ENCODE peak calls at places on chromosomes 13 and 19, in seven cellular contexts. A is uterus; T is substantia nigra; P is CD4-positive, alpha-beta memory T cell; V is fibroblast of lung; F is A673; Y is HCT116. N is an unnamed sample.

GRCh38 chr19:43639507-43640423 is at the start of gene CADM4:
- DNase-seq in A (peak; percentile 33), T (peak; percentile 38), P (peak; percentile 61), V (no peak), F (peak; percentile 42), Y (no peak), N (no peak)

GRCh38 chr13:36608474-36608873 is 65.3 kb upstream of the SERTM1 start:
- DNase-seq in A (no peak), T (no peak), P (no peak), V (no peak), F (no peak), Y (no peak), N (no peak)

GRCh38 chr13:34277971-34278370 is 460.0 kb downstream of the RFC3 start:
- DNase-seq in A (no peak), T (no peak), P (no peak), V (peak; percentile 20), F (no peak), Y (no peak), N (no peak)

GRCh38 chr13:20738616-20739015 is 35.1 kb downstream of the IL17D start:
- DNase-seq in A (no peak), T (no peak), P (no peak), V (no peak), F (no peak), Y (no peak), N (no peak)

GRCh38 chr13:96089749-96090239 is at the start of gene HS6ST3:
- DNase-seq in A (peak; percentile 18), T (no peak), P (no peak), V (peak; percentile 14), F (peak; percentile 31), Y (peak; percentile 10), N (peak; percentile 16)

GRCh38 chr13:91236942-91237341 is 110.5 kb upstream of the MIR17HG start:
- DNase-seq in A (no peak), T (no peak), P (no peak), V (no peak), F (no peak), Y (no peak), N (no peak)

GRCh38 chr19:49887653-49888477 is 8.8 kb downstream of the IL4I1 start:
- DNase-seq in A (no peak), T (no peak), P (no peak), V (no peak), F (no peak), Y (no peak), N (no peak)

GRCh38 chr19:35109395-35110112 is 6.1 kb upstream of the FXYD3 start:
- DNase-seq in A (no peak), T (peak; percentile 76), P (no peak), V (no peak), F (no peak), Y (peak; percentile 54), N (no peak)

GRCh38 chr19:53877361-53877766 is 4.6 kb upstream of the PRKCG start:
- DNase-seq in A (no peak), T (no peak), P (peak; percentile 60), V (peak; percentile 22), F (no peak), Y (no peak), N (no peak)

GRCh38 chr13:106569233-106570095 is 1.5 kb upstream of the ARGLU1 start:
- DNase-seq in A (no peak), T (no peak), P (no peak), V (no peak), F (no peak), Y (no peak), N (peak; percentile 8)

GRCh38 chr19:5537870-5538269 is 29.9 kb downstream of the TINCR start:
- DNase-seq in A (no peak), T (no peak), P (no peak), V (no peak), F (no peak), Y (no peak), N (no peak)

GRCh38 chr19:35641515-35642151 is at the start of gene ETV2:
- DNase-seq in A (peak; percentile 40), T (no peak), P (no peak), V (peak; percentile 41), F (peak; percentile 62), Y (no peak), N (no peak)

GRCh38 chr19:7998081-7998480 is 7.4 kb downstream of the ELAVL1 start:
- DNase-seq in A (no peak), T (no peak), P (no peak), V (peak; percentile 55), F (no peak), Y (no peak), N (no peak)

GRCh38 chr13:47332149-47332548 is 435.3 kb upstream of the HTR2A start:
- DNase-seq in A (no peak), T (no peak), P (no peak), V (peak; percentile 47), F (no peak), Y (no peak), N (peak; percentile 13)

GRCh38 chr13:98184796-98185195 is 7.7 kb upstream of the RNF113B start:
- DNase-seq in A (no peak), T (no peak), P (no peak), V (peak; percentile 76), F (no peak), Y (no peak), N (no peak)

GRCh38 chr13:110113284-110113764 is 193.6 kb downstream of the COL4A1 start:
- DNase-seq in A (no peak), T (no peak), P (no peak), V (peak; percentile 84), F (no peak), Y (no peak), N (peak; percentile 73)

DNA sequence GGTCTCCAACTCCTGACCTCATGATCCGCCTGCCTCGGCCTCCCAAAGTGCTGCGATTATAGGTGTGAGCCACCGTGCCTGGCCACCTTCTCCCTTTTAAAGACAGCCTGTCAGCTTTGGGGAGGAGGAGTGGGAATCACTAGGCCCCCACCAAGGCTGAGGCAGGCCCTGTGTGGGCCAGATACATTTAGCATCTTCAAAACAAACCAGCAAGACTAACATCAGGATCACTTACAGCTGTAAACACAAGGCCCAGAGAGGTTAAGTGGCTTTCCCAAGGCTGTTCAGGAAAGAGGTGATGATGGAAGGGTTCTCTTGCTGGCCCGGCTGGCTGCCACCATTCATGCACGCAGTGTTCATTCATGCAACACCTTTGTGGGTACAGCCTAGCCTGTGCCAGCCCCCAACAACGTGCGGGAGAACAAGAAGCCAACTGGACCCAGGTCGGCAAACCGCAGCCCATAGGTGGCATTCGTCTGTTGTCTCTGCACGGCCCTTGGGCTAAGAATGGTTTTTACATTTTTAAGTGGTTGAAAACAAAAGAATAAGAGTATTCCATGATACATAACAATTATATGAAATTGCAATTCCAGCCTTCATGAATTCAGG is 23.0 kb downstream of the IER2 start:
- DNase-seq in A (no peak), T (no peak), P (no peak), V (no peak), F (no peak), Y (no peak), N (no peak)
- H3K27ac ChIP-seq in A (peak overlapping the region; percentile 52), T (no peak overlapping the region), P (peak overlapping the region; percentile 53), V (peak overlapping the region; percentile 75), F (peak overlapping the region; percentile 21), Y (peak overlapping the region; percentile 97), N (peak overlapping the region; percentile 11)

GRCh38 chr13:55654243-55654642 is 1486.5 kb upstream of the PRR20A start:
- DNase-seq in A (no peak), T (no peak), P (no peak), V (no peak), F (no peak), Y (no peak), N (no peak)

GRCh38 chr13:55652657-55653056 is 1488.1 kb upstream of the PRR20A start:
- DNase-seq in A (no peak), T (no peak), P (no peak), V (no peak), F (no peak), Y (no peak), N (no peak)

GRCh38 chr13:55653497-55653896 is 1487.2 kb upstream of the PRR20A start:
- DNase-seq in A (no peak), T (no peak), P (no peak), V (no peak), F (peak; percentile 70), Y (no peak), N (no peak)

GRCh38 chr13:55649485-55649884 is 1491.2 kb upstream of the PRR20A start:
- DNase-seq in A (no peak), T (no peak), P (no peak), V (no peak), F (no peak), Y (no peak), N (no peak)
- H3K27ac ChIP-seq in A (no peak overlapping the region), T (no peak overlapping the region), P (no peak overlapping the region), V (no peak overlapping the region), F (no peak overlapping the region), Y (no peak overlapping the region), N (no peak overlapping the region)

GRCh38 chr13:24385902-24386301 is 76.5 kb downstream of the C1QTNF9 start:
- DNase-seq in A (no peak), T (no peak), P (no peak), V (no peak), F (no peak), Y (no peak), N (no peak)

GRCh38 chr13:24389506-24389905 is 80.1 kb downstream of the C1QTNF9 start:
- DNase-seq in A (no peak), T (no peak), P (no peak), V (no peak), F (no peak), Y (no peak), N (no peak)

GRCh38 chr13:24392972-24393371 is 83.6 kb downstream of the C1QTNF9 start:
- DNase-seq in A (no peak), T (no peak), P (no peak), V (no peak), F (no peak), Y (no peak), N (no peak)

GRCh38 chr13:24381539-24382265 is 72.3 kb downstream of the C1QTNF9 start:
- DNase-seq in A (no peak), T (no peak), P (no peak), V (peak; percentile 57), F (no peak), Y (no peak), N (peak; percentile 5)

DNA sequence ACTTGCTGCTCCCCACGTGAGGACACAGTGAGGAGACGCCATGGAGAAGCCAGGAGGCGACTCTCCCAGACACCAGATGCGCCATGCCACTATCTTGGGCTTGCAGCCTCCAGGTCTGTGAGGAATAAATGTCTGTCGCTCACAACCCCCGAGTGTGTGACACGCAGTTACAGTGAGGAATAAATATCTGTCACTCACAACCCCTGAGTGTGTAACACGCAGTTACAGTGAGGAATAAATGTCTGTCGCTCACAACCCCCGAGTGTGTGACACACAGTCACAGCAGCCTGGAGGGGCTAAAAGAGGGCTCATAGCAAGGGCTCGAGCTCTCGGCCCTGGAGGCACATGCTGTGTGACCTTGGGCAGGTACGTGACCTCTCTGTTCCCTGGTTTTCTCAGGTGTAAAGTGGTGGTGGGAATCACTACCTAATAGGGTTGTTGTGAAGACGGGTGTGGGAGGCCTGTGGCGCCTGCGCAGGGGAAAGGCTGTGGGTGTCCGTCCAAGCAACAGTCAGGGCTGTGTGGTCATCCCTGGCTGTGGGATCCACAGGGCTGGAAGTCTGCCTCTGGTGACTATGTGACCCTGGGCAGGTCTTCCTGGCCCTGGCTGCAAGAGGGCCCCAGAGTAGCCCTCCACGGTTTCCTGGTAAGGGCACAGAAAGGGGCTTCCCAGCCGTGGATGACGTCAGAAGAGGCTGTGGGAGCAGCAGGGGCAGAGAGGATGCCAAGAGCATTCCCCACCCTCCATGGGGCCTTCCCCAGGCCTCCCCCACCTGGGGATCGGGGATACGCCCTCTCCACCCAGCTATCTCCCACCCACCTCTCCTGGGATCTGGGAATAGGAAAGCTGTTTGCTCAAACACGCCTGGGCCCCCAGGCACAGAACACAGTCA is 77.7 kb downstream of the C1QTNF9 start:
- DNase-seq in A (no peak), T (no peak), P (no peak), V (no peak), F (no peak), Y (no peak), N (no peak)
- H3K27ac ChIP-seq in A (no peak overlapping the region), T (no peak overlapping the region), P (no peak overlapping the region), V (no peak overlapping the region), F (no peak overlapping the region), Y (no peak overlapping the region), N (no peak overlapping the region)

GRCh38 chr13:78020861-78021260 is 102.2 kb upstream of the EDNRB start:
- DNase-seq in A (no peak), T (no peak), P (no peak), V (no peak), F (no peak), Y (no peak), N (no peak)
- H3K27ac ChIP-seq in A (no peak overlapping the region), T (no peak overlapping the region), P (no peak overlapping the region), V (no peak overlapping the region), F (no peak overlapping the region), Y (no peak overlapping the region), N (no peak overlapping the region)